ENCODE peak calls at places on chromosomes 6 and 20, in eight cellular contexts. G is hippocampal formation, Y is foreskin fibroblast, C is tibial artery, F is NCI-H1092, R is T-helper 17 cell, Z is adrenal gland, D is astrocyte of the spinal cord. B is an unnamed sample.

GRCh38 chr6:129597023-129597713 is 112.8 kb downstream of the ARHGAP18 start:
- DNase-seq in C (no peak), Z (no peak), G (no peak), R (no peak), D (no peak), F (no peak), Y (no peak), B (no peak)

GRCh38 chr6:24323632-24324337 is 34.1 kb downstream of the DCDC2 start:
- DNase-seq in Z (no peak), D (peak; percentile 41), G (no peak), R (no peak), C (no peak), F (no peak), Y (no peak), B (peak; percentile 97)

GRCh38 chr6:80151641-80152040 is 45.2 kb downstream of the BCKDHB start:
- DNase-seq in D (no peak), R (no peak), Z (no peak), F (no peak), G (no peak), Y (no peak), C (no peak), B (no peak)

GRCh38 chr6:143014764-143015163 is 45.9 kb upstream of the AIG1 start:
- DNase-seq in Y (no peak), F (no peak), G (no peak), Z (no peak), D (no peak), C (no peak), R (no peak), B (no peak)

GRCh38 chr6:17600527-17601388 is 656 bp downstream of the FAM8A1 start:
- DNase-seq in R (peak; percentile 36), D (peak; percentile 16), F (no peak), Y (peak; percentile 59), G (no peak), Z (peak; percentile 50), C (peak; percentile 37), B (no peak)

GRCh38 chr20:46552460-46553420 is 2.3 kb upstream of the OCSTAMP start:
- DNase-seq in Y (no peak), R (no peak), G (no peak), Z (no peak), F (no peak), C (no peak), D (no peak), B (no peak)

GRCh38 chr6:26550250-26550993 is 12.3 kb downstream of the HMGN4 start:
- DNase-seq in G (no peak), C (no peak), R (peak; percentile 47), Z (no peak), F (peak; percentile 18), Y (peak; percentile 85), D (peak; percentile 57), B (no peak)

GRCh38 chr6:30071081-30071818 is 4.3 kb downstream of the PPP1R11 start:
- DNase-seq in C (no peak), D (peak; percentile 19), Y (peak; percentile 56), F (no peak), R (no peak), G (no peak), Z (peak; percentile 34), B (no peak)

GRCh38 chr6:39228111-39228971 is 934 bp downstream of the KCNK5 start:
- DNase-seq in F (no peak), C (no peak), G (no peak), Z (no peak), D (no peak), R (no peak), Y (no peak), B (no peak)

GRCh38 chr6:158647501-158647900 is 2.4 kb upstream of the SYTL3 start:
- DNase-seq in Z (no peak), D (peak; percentile 19), R (no peak), F (no peak), C (no peak), G (no peak), Y (no peak), B (no peak)

GRCh38 chr20:61230166-61230565 is 21.9 kb upstream of the CDH4 start:
- DNase-seq in C (no peak), Y (no peak), F (no peak), D (no peak), G (no peak), R (no peak), Z (no peak), B (no peak)

GRCh38 chr20:23634044-23634801 is 3.5 kb downstream of the CST3 start:
- DNase-seq in D (no peak), C (no peak), F (no peak), Z (no peak), G (no peak), Y (no peak), R (no peak), B (no peak)

GRCh38 chr6:108955329-108955949 is 107.2 kb downstream of the ARMC2 start:
- DNase-seq in R (no peak), D (no peak), F (no peak), C (no peak), G (no peak), Y (no peak), Z (no peak), B (no peak)

GRCh38 chr6:13953061-13953705 is 28.4 kb downstream of the RNF182 start:
- DNase-seq in F (no peak), Y (peak; percentile 37), Z (no peak), C (no peak), G (no peak), R (no peak), D (peak; percentile 38), B (peak; percentile 83)

GRCh38 chr6:163416640-163417253 is 2.2 kb downstream of the QKI start:
- DNase-seq in G (peak; percentile 84), D (peak; percentile 93), Y (peak; percentile 85), Z (peak; percentile 74), F (no peak), R (no peak), C (peak; percentile 55), B (no peak)

GRCh38 chr6:44001318-44001868 is 125.9 kb downstream of the MRPL14 start:
- DNase-seq in R (no peak), C (no peak), D (no peak), Z (no peak), G (no peak), Y (no peak), F (no peak), B (no peak)

GRCh38 chr6:44404022-44404714 is 16.7 kb downstream of the CDC5L start:
- DNase-seq in Y (peak; percentile 17), F (no peak), R (no peak), Z (no peak), D (no peak), C (no peak), G (no peak), B (no peak)

GRCh38 chr20:56945057-56945456 is 316.0 kb downstream of the TFAP2C start:
- DNase-seq in Z (no peak), C (no peak), G (no peak), D (peak; percentile 12), R (no peak), Y (peak; percentile 19), F (no peak), B (no peak)

GRCh38 chr20:16115891-16116577 is 457.2 kb downstream of the KIF16B start:
- DNase-seq in Z (no peak), Y (no peak), G (no peak), F (no peak), R (no peak), D (no peak), C (no peak), B (no peak)

GRCh38 chr6:92688328-92688727 is 731.0 kb downstream of the EPHA7 start:
- DNase-seq in R (no peak), Y (no peak), Z (no peak), C (no peak), F (no peak), D (no peak), G (no peak), B (no peak)

GRCh38 chr6:149080511-149080910 is 237.0 kb upstream of the TAB2 start:
- DNase-seq in R (no peak), F (no peak), G (no peak), C (no peak), D (peak; percentile 89), Z (no peak), Y (peak; percentile 88), B (no peak)

GRCh38 chr6:4606681-4607025 is 169.6 kb upstream of the CDYL start:
- DNase-seq in C (no peak), D (no peak), F (no peak), G (no peak), R (no peak), Z (no peak), Y (no peak), B (no peak)

GRCh38 chr6:135128268-135128914 is 52.7 kb upstream of the MYB start:
- DNase-seq in F (no peak), R (no peak), G (no peak), D (no peak), C (no peak), Y (no peak), Z (no peak), B (no peak)

GRCh38 chr6:10400330-10400729 is 14.5 kb downstream of the TFAP2A start:
- DNase-seq in R (no peak), D (no peak), G (no peak), F (no peak), C (no peak), Y (peak; percentile 58), Z (no peak), B (no peak)

GRCh38 chr6:57423468-57423867 is 106.0 kb downstream of the PRIM2 start:
- DNase-seq in Z (no peak), Y (no peak), C (no peak), R (no peak), F (no peak), D (no peak), G (no peak), B (no peak)

GRCh38 chr6:121614115-121614514 is 178.7 kb downstream of the GJA1 start:
- DNase-seq in Y (peak; percentile 29), C (no peak), F (no peak), R (no peak), G (no peak), D (no peak), Z (no peak), B (no peak)

GRCh38 chr6:144063246-144063743 is 32.1 kb downstream of the SF3B5 start:
- DNase-seq in Z (no peak), C (no peak), G (no peak), D (no peak), Y (peak; percentile 16), R (no peak), F (no peak), B (no peak)